ENCODE peak calls at places on chromosomes 4 and X, in nine cellular contexts. K is CD4-positive, alpha-beta memory T cell; F is NCI-H2029; R is cardiac muscle cell; I is choroid plexus epithelial cell; T is activated CD4-positive, alpha-beta T cell treated with anti-CD3 and anti-CD28 coated beads for 48 hours; H is esophagus squamous epithelium; J is PC-9; U is fibroblast of villous mesenchyme. V is an unnamed sample.

GRCh38 chr4:57607616-57608150 is 497.5 kb upstream of the IGFBP7 start:
- DNase-seq in U (no peak), T (no peak), R (peak; percentile 32), F (no peak), H (no peak), J (no peak), I (no peak), K (no peak), V (no peak)

GRCh38 chrX:120660638-120661037 is 30.8 kb upstream of the C1GALT1C1 start:
- DNase-seq in U (no peak), H (no peak), T (no peak), R (no peak), J (peak; percentile 40), F (no peak), K (no peak), I (no peak), V (peak; percentile 16)

GRCh38 chr4:126727461-126727860 is 905.3 kb upstream of the INTU start:
- DNase-seq in F (no peak), T (no peak), I (peak; percentile 65), K (no peak), R (no peak), U (no peak), J (no peak), H (no peak), V (peak; percentile 23)

GRCh38 chrX:27968891-27969290 is 12.4 kb downstream of the DCAF8L1 start:
- DNase-seq in T (no peak), R (no peak), J (no peak), K (no peak), F (no peak), H (no peak), U (no peak), I (no peak), V (no peak)

GRCh38 chrX:3192835-3193234 is 151.6 kb downstream of the ARSF start:
- DNase-seq in I (no peak), R (no peak), F (no peak), J (no peak), U (no peak), T (no peak), K (no peak), H (no peak), V (no peak)

GRCh38 chr4:36551697-36552214 is 270.3 kb downstream of the DTHD1 start:
- DNase-seq in H (no peak), I (no peak), F (no peak), K (no peak), J (no peak), R (no peak), T (peak; percentile 47), U (no peak), V (no peak)

GRCh38 chr4:8723222-8723980 is 130.8 kb downstream of the CPZ start:
- DNase-seq in H (no peak), I (no peak), R (no peak), J (no peak), U (no peak), F (no peak), T (no peak), K (no peak), V (no peak)

GRCh38 chr4:24007740-24008348 is 118.0 kb upstream of the PPARGC1A start:
- DNase-seq in T (no peak), U (no peak), K (no peak), I (no peak), H (no peak), R (no peak), F (no peak), J (no peak), V (no peak)

GRCh38 chrX:13197961-13198761 is 121.7 kb downstream of the ATXN3L start:
- DNase-seq in K (no peak), I (no peak), R (no peak), T (no peak), U (no peak), J (peak; percentile 32), F (no peak), H (no peak), V (no peak)

GRCh38 chr4:174474457-174475075 is 47.7 kb downstream of the HPGD start:
- DNase-seq in K (no peak), H (no peak), J (no peak), T (no peak), U (no peak), R (peak; percentile 4), F (no peak), I (no peak), V (no peak)

GRCh38 chrX:88438209-88438608 is 308.8 kb upstream of the CPXCR1 start:
- DNase-seq in U (no peak), T (no peak), F (no peak), H (no peak), K (no peak), R (no peak), J (no peak), I (no peak), V (no peak)

GRCh38 chrX:18828832-18829404 is 121.5 kb downstream of the PPEF1 start:
- DNase-seq in K (no peak), H (no peak), J (no peak), R (no peak), U (no peak), I (peak; percentile 9), F (no peak), T (peak; percentile 10), V (no peak)

GRCh38 chr4:84875636-84876371 is 90.7 kb downstream of the WDFY3 start:
- DNase-seq in R (no peak), H (no peak), F (no peak), U (peak; percentile 41), I (peak; percentile 60), K (no peak), T (no peak), J (no peak), V (no peak)

GRCh38 chr4:47650584-47651130 is 165.6 kb downstream of the ATP10D start:
- DNase-seq in K (no peak), T (no peak), U (peak; percentile 52), F (no peak), R (no peak), J (no peak), I (peak; percentile 87), H (no peak), V (peak; percentile 72)

GRCh38 chrX:18441780-18442367 is 16.5 kb downstream of the CDKL5 start:
- DNase-seq in I (no peak), T (no peak), F (no peak), H (no peak), U (no peak), J (no peak), R (no peak), K (no peak), V (no peak)

GRCh38 chr4:1855334-1856070 is 454 bp downstream of the LETM1 start:
- DNase-seq in F (no peak), U (no peak), H (no peak), K (peak; percentile 48), R (peak; percentile 38), T (peak; percentile 35), J (no peak), I (no peak), V (no peak)

GRCh38 chr4:53599632-53600031 is 8.3 kb upstream of the LNX1 start:
- DNase-seq in F (no peak), K (no peak), R (no peak), J (no peak), I (no peak), T (no peak), U (no peak), H (no peak), V (no peak)

GRCh38 chr4:156329779-156330178 is 376.1 kb upstream of the CTSO start:
- DNase-seq in R (no peak), J (no peak), F (no peak), K (no peak), T (no peak), H (no peak), I (no peak), U (peak; percentile 24), V (no peak)

GRCh38 chr4:18689308-18689915 is 667.9 kb upstream of the LCORL start:
- DNase-seq in J (peak; percentile 44), F (peak; percentile 27), H (no peak), K (no peak), I (peak; percentile 86), T (peak; percentile 54), R (peak; percentile 69), U (peak; percentile 72), V (peak; percentile 39)

GRCh38 chrX:24423960-24424359 is 41.1 kb upstream of the PDK3 start:
- DNase-seq in T (no peak), U (peak; percentile 73), R (no peak), I (peak; percentile 6), J (no peak), H (no peak), K (no peak), F (no peak), V (peak; percentile 2)

GRCh38 chr4:70651864-70652506 is 14.3 kb downstream of the JCHAIN start:
- DNase-seq in I (peak; percentile 58), J (no peak), U (peak; percentile 55), H (no peak), F (peak; percentile 1), R (peak; percentile 38), T (no peak), K (no peak), V (peak; percentile 15)

GRCh38 chr4:107823870-107824366 is 814 bp upstream of the SGMS2 start:
- DNase-seq in H (no peak), I (no peak), J (no peak), R (peak; percentile 5), U (peak; percentile 19), T (no peak), K (no peak), F (no peak), V (no peak)

GRCh38 chr4:109648266-109648996 is 54.8 kb downstream of the CASP6 start:
- DNase-seq in U (no peak), H (no peak), T (no peak), R (no peak), I (peak; percentile 40), J (no peak), F (no peak), K (peak; percentile 70), V (no peak)

GRCh38 chr4:78057600-78058560 is 757 bp downstream of the FRAS1 start:
- DNase-seq in U (peak; percentile 16), K (no peak), J (peak; percentile 18), H (no peak), I (peak; percentile 34), F (peak; percentile 10), T (peak; percentile 63), R (peak; percentile 66), V (peak; percentile 26)

GRCh38 chr4:74873545-74874295 is 59.2 kb upstream of the PARM1 start:
- DNase-seq in F (no peak), I (peak; percentile 13), U (no peak), R (no peak), J (no peak), K (no peak), T (no peak), H (no peak), V (no peak)

GRCh38 chr4:140330311-140330900 is 43.0 kb upstream of the SCOC start:
- DNase-seq in I (peak; percentile 71), U (peak; percentile 51), K (no peak), F (no peak), R (peak; percentile 41), T (no peak), J (no peak), H (no peak), V (peak; percentile 49)

GRCh38 chr4:184415071-184415470 is 59.3 kb downstream of the IRF2 start:
- DNase-seq in H (no peak), K (no peak), F (no peak), I (no peak), U (no peak), J (no peak), T (no peak), R (no peak), V (no peak)

GRCh38 chr4:184473515-184474260 is 662 bp downstream of the IRF2 start:
- DNase-seq in T (peak; percentile 58), R (peak; percentile 63), I (peak; percentile 52), F (peak; percentile 13), U (peak; percentile 55), H (no peak), J (peak; percentile 43), K (peak; percentile 80), V (peak; percentile 31)

GRCh38 chr4:145936142-145937020 is 2.2 kb downstream of the ZNF827 start:
- DNase-seq in K (peak; percentile 83), F (peak; percentile 49), U (peak; percentile 68), I (peak; percentile 78), R (peak; percentile 92), H (peak; percentile 23), J (peak; percentile 75), T (peak; percentile 70), V (peak; percentile 69)

GRCh38 chrX:19642517-19643109 is 127.3 kb upstream of the MAP3K15 start:
- DNase-seq in T (no peak), I (no peak), H (no peak), J (no peak), F (no peak), R (no peak), U (no peak), K (no peak), V (no peak)

GRCh38 chr4:147747787-147748454 is 16.0 kb downstream of the ARHGAP10 start:
- DNase-seq in U (no peak), H (no peak), I (no peak), K (no peak), T (no peak), F (no peak), R (no peak), J (no peak), V (no peak)

V was measured in fibroblast of gingiva.